ENCODE peak calls at places on chromosomes 7 and 10, in four cellular contexts. Z is effector memory CD8-positive, alpha-beta T cell; F is neural crest cell; V is breast epithelium. G is an unnamed sample.
A peak's percentile ranks its signal among the peaks of the same experiment; 100 is the strongest.

GRCh38 chr7:157008206-157009169 is 2.0 kb downstream of the MNX1 start:
- DNase-seq in Z (no peak), V (no peak), F (no peak), G (no peak)

GRCh38 chr10:17472481-17473227 is 18.3 kb upstream of the ST8SIA6 start:
- DNase-seq in Z (no peak), V (no peak), F (no peak), G (no peak)

GRCh38 chr10:108303149-108303548 is 1138.6 kb upstream of the SORCS1 start:
- DNase-seq in Z (no peak), F (no peak), V (no peak), G (no peak)

GRCh38 chr7:43179393-43179792 is 66.9 kb downstream of the HECW1 start:
- DNase-seq in Z (no peak), F (no peak), V (no peak), G (no peak)

GRCh38 chr10:75405201-75406143 is 3.9 kb upstream of the ZNF503 start:
- DNase-seq in Z (no peak), V (no peak), F (peak; percentile 34), G (no peak)

GRCh38 chr10:4843525-4844180 is 17.6 kb downstream of the AKR1E2 start:
- DNase-seq in F (no peak), V (no peak), Z (no peak), G (no peak)

GRCh38 chr7:158646766-158647474 is 57.7 kb downstream of the NCAPG2 start:
- DNase-seq in V (no peak), F (peak; percentile 16), Z (no peak), G (peak; percentile 32)

GRCh38 chr10:5817322-5818047 is 4.3 kb upstream of the GDI2 start:
- DNase-seq in Z (no peak), F (no peak), V (no peak), G (no peak)

GRCh38 chr10:42795701-42796100 is 13.1 kb downstream of the BMS1 start:
- DNase-seq in Z (no peak), V (no peak), F (no peak), G (no peak)